ENCODE peak calls at places on chromosomes 4 and X, in four cellular contexts. One of them, this sample, is unnamed.

GRCh38 chr4:84796388-84796787 is 170.1 kb downstream of the WDFY3 start:
- DNase-seq in SK-N-SH: peak
- DNase-seq in K562: peak
- DNase-seq in HepG2: no peak
- DNase-seq in this sample: no peak

GRCh38 chrX:47611926-47612325 is 7.7 kb downstream of the SYN1 start:
- DNase-seq in HepG2: no peak
- DNase-seq in SK-N-SH: no peak
- DNase-seq in K562: no peak
- DNase-seq in this sample: no peak

GRCh38 chrX:7109838-7110793 is 37.4 kb upstream of the STS start:
- DNase-seq in HepG2: no peak
- DNase-seq in SK-N-SH: peak
- DNase-seq in K562: no peak
- DNase-seq in this sample: peak

GRCh38 chrX:108439434-108439883 is at the start of gene COL4A5:
- DNase-seq in SK-N-SH: no peak
- DNase-seq in K562: peak
- DNase-seq in HepG2: peak
- DNase-seq in this sample: no peak

GRCh38 chrX:154748712-154749339 is 2.1 kb downstream of the GAB3 start:
- DNase-seq in SK-N-SH: peak
- DNase-seq in K562: peak
- DNase-seq in HepG2: peak
- DNase-seq in this sample: no peak

GRCh38 chrX:24982306-24982965 is 33.3 kb downstream of the ARX start:
- DNase-seq in K562: no peak
- DNase-seq in SK-N-SH: no peak
- DNase-seq in HepG2: no peak
- DNase-seq in this sample: no peak

GRCh38 chrX:45781901-45782553 is 581.4 kb upstream of the DIPK2B start:
- DNase-seq in HepG2: peak
- DNase-seq in SK-N-SH: no peak
- DNase-seq in K562: no peak
- DNase-seq in this sample: no peak

GRCh38 chr4:64417974-64418373 is 8.7 kb upstream of the TECRL start:
- DNase-seq in K562: no peak
- DNase-seq in SK-N-SH: no peak
- DNase-seq in HepG2: no peak
- DNase-seq in this sample: no peak

GRCh38 chrX:71183341-71183740 is 38.7 kb downstream of the NLGN3 start:
- DNase-seq in HepG2: peak
- DNase-seq in SK-N-SH: no peak
- DNase-seq in K562: no peak
- DNase-seq in this sample: no peak

GRCh38 chr4:177511611-177512010 is 69.4 kb upstream of the AGA start:
- DNase-seq in K562: no peak
- DNase-seq in SK-N-SH: no peak
- DNase-seq in HepG2: no peak
- DNase-seq in this sample: no peak

GRCh38 chr4:5037553-5038551 is 13.4 kb upstream of the STK32B start:
- DNase-seq in HepG2: peak
- DNase-seq in K562: peak
- DNase-seq in SK-N-SH: no peak
- DNase-seq in this sample: no peak

GRCh38 chr4:41611881-41612871 is 74.2 kb downstream of the LIMCH1 start:
- DNase-seq in K562: no peak
- DNase-seq in HepG2: no peak
- DNase-seq in SK-N-SH: peak
- DNase-seq in this sample: no peak

GRCh38 chr4:142961866-142962265 is 115.8 kb upstream of the INPP4B start:
- DNase-seq in HepG2: no peak
- DNase-seq in SK-N-SH: no peak
- DNase-seq in K562: no peak
- DNase-seq in this sample: no peak

GRCh38 chrX:117376460-117376859 is 740.1 kb downstream of the KLHL13 start:
- DNase-seq in K562: no peak
- DNase-seq in HepG2: peak
- DNase-seq in SK-N-SH: no peak
- DNase-seq in this sample: no peak
- TF ChIP-seq FOXM1 in K562: no peak
- TF ChIP-seq FOXM1 in HepG2: no peak
- TF ChIP-seq FOXM1 in SK-N-SH: no peak
- TF ChIP-seq FOXM1 in this sample: no peak

GRCh38 chrX:133958997-133959688 is 26.3 kb downstream of the GPC3 start:
- DNase-seq in SK-N-SH: no peak
- DNase-seq in K562: no peak
- DNase-seq in HepG2: no peak
- DNase-seq in this sample: no peak

GRCh38 chrX:133965321-133965720 is 20.1 kb downstream of the GPC3 start:
- DNase-seq in K562: no peak
- DNase-seq in SK-N-SH: no peak
- DNase-seq in HepG2: no peak
- DNase-seq in this sample: no peak

GRCh38 chrX:133961046-133961445 is 24.3 kb downstream of the GPC3 start:
- DNase-seq in K562: no peak
- DNase-seq in SK-N-SH: no peak
- DNase-seq in HepG2: no peak
- DNase-seq in this sample: no peak

GRCh38 chrX:133956570-133957340 is 28.6 kb downstream of the GPC3 start:
- DNase-seq in K562: no peak
- DNase-seq in HepG2: no peak
- DNase-seq in SK-N-SH: no peak
- DNase-seq in this sample: no peak

DNA sequence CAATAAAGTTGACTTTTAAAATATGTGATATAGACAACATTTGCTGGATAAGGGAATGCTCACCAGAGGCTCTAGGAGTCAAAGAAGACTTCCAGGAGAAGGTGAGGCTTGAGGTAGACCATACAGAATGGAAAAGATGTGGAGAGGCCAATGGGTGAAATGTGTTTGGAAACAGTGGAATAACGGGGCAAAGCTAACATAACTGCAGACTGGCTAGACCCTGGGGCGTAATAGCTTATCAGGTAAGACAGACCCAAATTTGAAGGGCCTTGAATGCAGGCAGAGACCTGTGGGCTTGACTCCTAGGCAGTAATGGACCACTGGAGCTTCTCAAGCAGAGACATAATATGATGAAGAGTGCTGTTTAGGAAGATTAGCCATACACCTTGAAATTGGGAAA is 25.4 kb downstream of the GPC3 start:
- DNase-seq in SK-N-SH: no peak
- DNase-seq in K562: no peak
- DNase-seq in HepG2: no peak
- DNase-seq in this sample: no peak
- H3K4me2 ChIP-seq in SK-N-SH: no peak
- H3K4me2 ChIP-seq in K562: no peak
- H3K4me2 ChIP-seq in HepG2: no peak
- H3K4me2 ChIP-seq in this sample: no peak

GRCh38 chrX:50871922-50872453 is 38.5 kb upstream of the BMP15 start:
- DNase-seq in HepG2: no peak
- DNase-seq in SK-N-SH: no peak
- DNase-seq in K562: no peak
- DNase-seq in this sample: no peak

GRCh38 chrX:50874878-50875277 is 35.7 kb upstream of the BMP15 start:
- DNase-seq in K562: no peak
- DNase-seq in HepG2: no peak
- DNase-seq in SK-N-SH: no peak
- DNase-seq in this sample: no peak

GRCh38 chrX:50881028-50881427 is 29.5 kb upstream of the BMP15 start:
- DNase-seq in HepG2: no peak
- DNase-seq in SK-N-SH: no peak
- DNase-seq in K562: no peak
- DNase-seq in this sample: no peak

GRCh38 chrX:50877310-50877709 is 33.2 kb upstream of the BMP15 start:
- DNase-seq in K562: no peak
- DNase-seq in SK-N-SH: no peak
- DNase-seq in HepG2: no peak
- DNase-seq in this sample: no peak

GRCh38 chrX:50876551-50876950 is 34.0 kb upstream of the BMP15 start:
- DNase-seq in HepG2: no peak
- DNase-seq in K562: no peak
- DNase-seq in SK-N-SH: no peak
- DNase-seq in this sample: no peak
- TF ChIP-seq FOXM1 in HepG2: no peak
- TF ChIP-seq FOXM1 in K562: no peak
- TF ChIP-seq FOXM1 in SK-N-SH: no peak
- TF ChIP-seq FOXM1 in this sample: no peak

GRCh38 chrX:150202641-150203248 is 160.4 kb upstream of the MAMLD1 start:
- DNase-seq in K562: no peak
- DNase-seq in SK-N-SH: no peak
- DNase-seq in HepG2: no peak
- DNase-seq in this sample: no peak

GRCh38 chrX:150201391-150201790 is 161.7 kb upstream of the MAMLD1 start:
- DNase-seq in K562: no peak
- DNase-seq in HepG2: no peak
- DNase-seq in SK-N-SH: no peak
- DNase-seq in this sample: no peak

GRCh38 chrX:150200820-150201287 is 162.3 kb upstream of the MAMLD1 start:
- DNase-seq in HepG2: peak
- DNase-seq in K562: peak
- DNase-seq in SK-N-SH: peak
- DNase-seq in this sample: peak

GRCh38 chrX:150203249-150203647 is 159.9 kb upstream of the MAMLD1 start:
- DNase-seq in K562: no peak
- DNase-seq in HepG2: no peak
- DNase-seq in SK-N-SH: no peak
- DNase-seq in this sample: peak

DNA sequence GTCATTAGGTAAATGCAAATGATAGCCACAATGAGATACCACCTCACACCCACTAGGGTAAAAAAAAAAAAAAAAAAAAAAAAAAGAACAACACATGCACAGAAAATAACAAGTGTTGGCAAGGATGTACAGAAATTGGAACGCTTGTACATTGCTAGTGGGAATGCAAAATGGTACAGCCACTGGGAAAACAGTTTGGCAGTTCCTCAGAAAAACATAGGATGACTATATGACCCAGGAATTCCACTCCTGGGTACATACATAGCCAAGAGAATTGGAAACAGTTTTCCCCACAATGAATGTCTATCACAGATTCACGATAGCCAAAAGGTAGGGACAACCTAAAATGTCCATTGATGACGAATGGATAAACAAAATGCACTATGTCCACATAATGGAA is 161.3 kb upstream of the MAMLD1 start:
- DNase-seq in K562: no peak
- DNase-seq in SK-N-SH: no peak
- DNase-seq in HepG2: no peak
- DNase-seq in this sample: no peak
- H3K4me2 ChIP-seq in K562: no peak
- H3K4me2 ChIP-seq in SK-N-SH: no peak
- H3K4me2 ChIP-seq in HepG2: no peak
- H3K4me2 ChIP-seq in this sample: no peak

GRCh38 chr4:101356928-101357327 is 9.6 kb upstream of the PPP3CA start:
- DNase-seq in HepG2: peak
- DNase-seq in SK-N-SH: peak
- DNase-seq in K562: no peak
- DNase-seq in this sample: no peak
- TF ChIP-seq FOXM1 in HepG2: no peak
- TF ChIP-seq FOXM1 in SK-N-SH: peak
- TF ChIP-seq FOXM1 in K562: no peak
- TF ChIP-seq FOXM1 in this sample: no peak

GRCh38 chr4:176270669-176271068 is 1.6 kb upstream of the ASB5 start:
- DNase-seq in K562: no peak
- DNase-seq in SK-N-SH: no peak
- DNase-seq in HepG2: peak
- DNase-seq in this sample: no peak
- H3K4me2 ChIP-seq in K562: no peak
- H3K4me2 ChIP-seq in SK-N-SH: peak
- H3K4me2 ChIP-seq in HepG2: no peak
- H3K4me2 ChIP-seq in this sample: no peak

GRCh38 chr4:105951198-105951597 is 55.9 kb downstream of the NPNT start:
- DNase-seq in K562: no peak
- DNase-seq in HepG2: no peak
- DNase-seq in SK-N-SH: no peak
- DNase-seq in this sample: no peak

GRCh38 chr4:105956566-105956965 is 61.3 kb downstream of the NPNT start:
- DNase-seq in HepG2: no peak
- DNase-seq in K562: no peak
- DNase-seq in SK-N-SH: no peak
- DNase-seq in this sample: no peak

GRCh38 chr4:105952596-105952995 is 57.3 kb downstream of the NPNT start:
- DNase-seq in SK-N-SH: no peak
- DNase-seq in HepG2: no peak
- DNase-seq in K562: no peak
- DNase-seq in this sample: no peak

GRCh38 chr4:105946771-105947170 is 51.5 kb downstream of the NPNT start:
- DNase-seq in K562: no peak
- DNase-seq in HepG2: no peak
- DNase-seq in SK-N-SH: no peak
- DNase-seq in this sample: no peak

GRCh38 chr4:105950701-105951100 is 55.4 kb downstream of the NPNT start:
- DNase-seq in K562: no peak
- DNase-seq in SK-N-SH: no peak
- DNase-seq in HepG2: no peak
- DNase-seq in this sample: no peak
- TF ChIP-seq FOXM1 in K562: no peak
- TF ChIP-seq FOXM1 in SK-N-SH: no peak
- TF ChIP-seq FOXM1 in HepG2: no peak
- TF ChIP-seq FOXM1 in this sample: no peak